ENCODE peak calls at places on chromosomes 5 and 9, in four cellular contexts. G, V, T and I are unnamed samples.
A peak's percentile ranks its signal among the peaks of the same experiment; 100 is the strongest.

GRCh38 chr9:100437860-100438805 is 11.2 kb downstream of the MSANTD3 start:
- DNase-seq in G (no peak), V (peak; percentile 85), T (peak; percentile 59), I (peak; percentile 52)

GRCh38 chr9:89940625-89941024 is 335.8 kb downstream of the GADD45G start:
- DNase-seq in G (no peak), V (no peak), T (no peak), I (no peak)

GRCh38 chr9:12719431-12719830 is 26.2 kb downstream of the TYRP1 start:
- DNase-seq in G (no peak), V (peak; percentile 45), T (peak; percentile 24), I (no peak)

GRCh38 chr5:44389410-44389879 is at the start of gene FGF10:
- DNase-seq in G (no peak), V (no peak), T (no peak), I (no peak)

GRCh38 chr5:10513501-10514442 is 50.1 kb upstream of the ANKRD33B start:
- DNase-seq in G (no peak), V (peak; percentile 31), T (no peak), I (peak; percentile 95)

GRCh38 chr5:77924081-77924480 is 147.9 kb upstream of the TBCA start:
- DNase-seq in G (no peak), V (peak; percentile 3), T (no peak), I (no peak)

GRCh38 chr5:38452201-38452600 is 104.2 kb downstream of the LIFR start:
- DNase-seq in G (no peak), V (no peak), T (no peak), I (no peak)

GRCh38 chr9:104885818-104886709 is 41.9 kb downstream of the ABCA1 start:
- DNase-seq in G (no peak), V (no peak), T (no peak), I (no peak)

GRCh38 chr5:147818290-147818689 is 13.2 kb downstream of the SPINK1 start:
- DNase-seq in G (no peak), V (peak; percentile 67), T (no peak), I (no peak)

GRCh38 chr5:1661311-1661710 is 137.6 kb upstream of the LPCAT1 start:
- DNase-seq in G (no peak), V (no peak), T (no peak), I (no peak)

GRCh38 chr9:136242248-136242647 is 3.4 kb downstream of the QSOX2 start:
- DNase-seq in G (no peak), V (no peak), T (no peak), I (no peak)

GRCh38 chr5:66307647-66308257 is 163.7 kb downstream of the SREK1 start:
- DNase-seq in G (no peak), V (peak; percentile 50), T (peak; percentile 56), I (peak; percentile 42)

GRCh38 chr5:163089926-163090325 is 347.5 kb upstream of the CCNG1 start:
- DNase-seq in G (no peak), V (no peak), T (no peak), I (no peak)

GRCh38 chr9:27870404-27870803 is 297.1 kb upstream of the C9orf72 start:
- DNase-seq in G (no peak), V (peak; percentile 17), T (no peak), I (no peak)

GRCh38 chr5:149387081-149387611 is 8.1 kb upstream of the IL17B start:
- DNase-seq in G (no peak), V (no peak), T (no peak), I (no peak)

GRCh38 chr9:124621371-124622328 is 114.5 kb upstream of the NR5A1 start:
- DNase-seq in G (peak; percentile 94), V (no peak), T (no peak), I (peak; percentile 76)

GRCh38 chr5:177362871-177363507 is 5.3 kb downstream of the RGS14 start:
- DNase-seq in G (no peak), V (peak; percentile 62), T (no peak), I (no peak)

GRCh38 chr9:124366476-124367220 is 48.6 kb downstream of the PSMB7 start:
- DNase-seq in G (no peak), V (peak; percentile 30), T (peak; percentile 10), I (no peak)

DNA sequence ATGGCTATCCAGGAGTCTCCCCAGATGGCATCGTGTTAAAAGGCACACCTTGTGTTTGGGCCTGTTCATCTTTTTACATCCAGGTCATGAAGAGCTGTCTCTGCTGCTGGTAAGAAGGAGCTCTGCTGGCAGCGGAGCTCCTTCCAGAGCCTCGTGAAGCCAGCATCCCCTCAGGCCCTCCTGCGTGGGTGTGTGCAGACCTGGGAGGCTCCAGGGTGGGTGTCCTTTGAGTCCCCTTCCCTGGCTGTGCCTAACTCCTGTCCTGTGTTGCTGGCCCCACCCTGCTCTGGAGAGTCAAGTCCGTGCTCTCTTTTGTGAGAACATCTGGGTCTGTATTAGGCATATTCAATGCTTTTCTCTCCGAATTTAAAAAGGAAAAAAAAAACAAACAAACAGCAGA is 149.6 kb upstream of the IRX2 start:
- DNase-seq in G (no peak), V (no peak), T (no peak), I (no peak)
- H3K9me3 ChIP-seq in G (no peaks in the 10 kb centered on the region), V (peaks cover 3% of the 10 kb centered on the region), T (peaks cover 27% of the 10 kb centered on the region), I (peaks cover 46% of the 10 kb centered on the region)

DNA sequence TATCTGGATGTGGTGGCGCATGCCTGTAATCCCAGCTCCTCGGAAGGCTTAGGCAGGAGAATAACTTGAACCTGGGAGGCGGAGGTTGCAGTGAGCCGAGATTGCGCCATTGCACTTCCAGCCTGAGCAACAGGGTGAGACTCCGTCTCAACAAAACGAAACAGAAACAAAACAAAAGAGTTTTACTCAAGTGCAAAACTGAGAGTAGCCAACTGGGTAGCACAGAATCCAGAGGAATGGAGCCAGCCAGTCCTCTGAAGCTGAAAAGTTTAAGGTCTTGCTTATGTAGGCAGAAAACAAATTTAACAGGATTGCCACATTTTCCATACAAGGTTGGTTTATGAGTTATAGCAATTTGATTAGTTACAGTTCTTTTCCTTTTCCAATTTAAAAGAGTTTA is 32.0 kb downstream of the SPIN1 start:
- DNase-seq in G (no peak), V (no peak), T (no peak), I (no peak)
- H3K9me3 ChIP-seq in G (peaks cover 12% of the 10 kb centered on the region), V (peaks cover 13% of the 10 kb centered on the region), T (peaks cover 23% of the 10 kb centered on the region), I (peaks cover 20% of the 10 kb centered on the region)

DNA sequence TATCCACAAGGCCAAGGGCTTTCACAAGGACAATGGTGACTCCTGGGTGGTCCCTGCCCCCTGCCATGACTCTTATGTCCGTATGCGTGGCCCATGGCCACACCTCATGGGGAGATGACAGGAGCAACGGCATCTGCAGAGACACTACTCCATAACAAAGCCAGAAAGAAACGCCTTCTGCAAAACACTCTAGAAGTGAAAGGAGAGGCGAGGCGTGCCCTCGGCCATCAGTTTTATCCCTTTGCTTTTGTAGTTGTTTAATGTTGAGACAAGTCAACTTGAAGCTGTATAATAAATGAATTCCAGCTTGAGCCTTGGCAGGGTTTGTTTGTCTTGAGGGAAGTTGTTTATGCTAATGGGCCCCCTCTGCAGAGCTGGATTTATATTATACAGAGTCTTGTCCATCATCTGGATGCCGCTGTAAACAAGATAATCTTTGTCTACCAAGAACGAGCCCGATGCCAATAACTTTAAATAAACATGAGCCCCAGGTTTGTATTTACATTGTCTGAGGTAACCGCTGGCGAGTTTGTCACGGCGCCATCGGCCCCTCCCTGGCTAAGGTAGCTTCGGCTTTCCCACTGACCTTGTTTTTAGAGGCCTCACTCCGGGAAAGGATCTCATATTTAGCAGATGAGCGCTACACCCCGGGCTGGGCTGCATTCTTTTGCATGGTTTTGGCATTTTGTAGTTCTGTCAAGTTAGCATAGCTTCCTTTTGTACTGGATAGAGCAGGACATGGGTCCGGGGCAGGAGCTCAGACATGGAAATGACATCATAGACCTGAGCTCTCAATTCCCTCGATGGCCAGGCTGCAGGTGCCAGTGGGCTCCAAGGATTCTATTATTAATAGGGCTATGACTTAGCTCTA is 165.3 kb downstream of the ERCC6L2 start:
- DNase-seq in G (no peak), V (peak; percentile 68), T (no peak), I (peak; percentile 92)
- H3K9me3 ChIP-seq in G (no peaks in the 10 kb centered on the region), V (no peaks in the 10 kb centered on the region), T (no peaks in the 10 kb centered on the region), I (no peaks in the 10 kb centered on the region)

GRCh38 chr5:96975656-96976055 is 39.8 kb downstream of the LNPEP start:
- DNase-seq in G (no peak), V (no peak), T (no peak), I (no peak)

GRCh38 chr5:96973561-96974401 is 37.9 kb downstream of the LNPEP start:
- DNase-seq in G (no peak), V (no peak), T (no peak), I (no peak)

GRCh38 chr5:96969401-96969800 is 33.5 kb downstream of the LNPEP start:
- DNase-seq in G (no peak), V (no peak), T (no peak), I (no peak)

GRCh38 chr5:96968614-96969013 is 32.7 kb downstream of the LNPEP start:
- DNase-seq in G (no peak), V (no peak), T (no peak), I (no peak)

GRCh38 chr5:96972599-96973334 is 36.9 kb downstream of the LNPEP start:
- DNase-seq in G (no peak), V (no peak), T (no peak), I (no peak)
- H3K9me3 ChIP-seq in G (no peaks in the 10 kb centered on the region), V (no peaks in the 10 kb centered on the region), T (no peaks in the 10 kb centered on the region), I (no peaks in the 10 kb centered on the region)

DNA sequence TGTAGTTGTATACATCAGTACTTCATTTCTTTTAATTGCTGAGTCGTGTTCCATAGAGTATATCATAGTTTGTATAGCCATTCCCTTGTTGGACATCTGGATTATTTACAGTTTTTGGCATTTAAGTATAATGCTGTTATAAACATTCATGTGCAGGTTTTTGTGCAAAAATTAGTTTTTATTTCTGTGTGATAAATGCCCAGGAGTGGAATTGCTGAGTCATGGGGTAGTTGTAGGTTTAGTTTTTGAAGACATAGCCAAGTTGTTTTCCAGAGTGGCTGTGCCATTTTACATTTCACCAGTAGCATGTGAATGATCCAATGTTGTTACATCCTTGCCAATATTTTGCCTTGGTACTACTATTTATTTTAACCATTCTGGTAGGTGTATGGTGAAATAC is 12.5 kb downstream of the ZNF354B start:
- DNase-seq in G (no peak), V (no peak), T (no peak), I (no peak)
- H3K9me3 ChIP-seq in G (peaks cover 16% of the 10 kb centered on the region), V (peaks cover 38% of the 10 kb centered on the region), T (peaks cover 4% of the 10 kb centered on the region), I (peaks cover 35% of the 10 kb centered on the region)

DNA sequence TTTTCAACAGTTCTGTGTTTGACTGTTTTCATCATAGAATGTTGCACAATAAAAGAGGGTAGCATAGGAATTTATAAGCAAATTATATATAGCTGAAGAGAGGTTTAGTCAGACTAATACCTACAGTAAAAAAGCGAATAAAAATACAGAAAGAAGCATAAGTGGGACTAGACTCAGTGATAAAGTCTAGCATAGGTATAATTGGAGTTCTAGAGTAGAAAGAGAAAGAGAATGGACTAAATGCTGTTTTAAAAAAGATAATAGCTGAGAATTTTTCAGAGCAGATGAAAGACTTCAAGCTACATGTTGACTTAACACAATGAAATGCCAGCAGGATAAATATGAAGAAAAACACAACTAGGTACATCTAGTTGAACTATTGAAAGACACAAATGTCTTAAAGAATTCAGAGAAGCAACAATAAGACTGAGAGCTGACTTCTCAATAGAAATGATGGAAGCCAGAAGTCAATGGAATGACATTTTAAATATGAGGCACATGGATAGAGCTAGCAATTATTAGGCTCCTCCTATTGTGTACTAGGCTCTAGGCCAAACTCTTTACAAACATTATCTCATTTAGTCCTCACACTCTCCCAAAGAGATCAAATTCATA is 573.9 kb downstream of the ZNF608 start:
- DNase-seq in G (no peak), V (no peak), T (peak; percentile 8), I (no peak)
- H3K9me3 ChIP-seq in G (no peaks in the 10 kb centered on the region), V (peaks cover 12% of the 10 kb centered on the region), T (no peaks in the 10 kb centered on the region), I (no peaks in the 10 kb centered on the region)